ENCODE peak calls at places on chromosomes 12 and 14, in seven cellular contexts. J, X, A, T, Y, G and Z are unnamed samples.

GRCh38 chr12:70469221-70469820 is 103.2 kb downstream of the KCNMB4 start:
- DNase-seq in J (no peak), T (no peak), X (no peak), A (no peak), G (no peak), Y (no peak), Z (no peak)

GRCh38 chr12:74945771-74946198 is 263.9 kb downstream of the KCNC2 start:
- DNase-seq in T (no peak), J (no peak), G (no peak), A (no peak), X (no peak), Y (no peak), Z (no peak)

GRCh38 chr12:26389303-26389702 is 193.9 kb downstream of the SSPN start:
- DNase-seq in X (no peak), Y (no peak), J (no peak), G (no peak), A (no peak), T (no peak), Z (no peak)

GRCh38 chr12:119988440-119988787 is 622 bp upstream of the BICDL1 start:
- DNase-seq in A (no peak), G (peak), T (no peak), J (no peak), Y (no peak), X (no peak), Z (no peak)

GRCh38 chr12:92000587-92000986 is 145.1 kb downstream of the BTG1 start:
- DNase-seq in G (no peak), Y (no peak), T (no peak), A (no peak), X (no peak), J (no peak), Z (no peak)

GRCh38 chr12:47717046-47717442 is 8.2 kb downstream of the ENDOU start:
- DNase-seq in Y (no peak), G (no peak), A (no peak), T (no peak), X (no peak), J (no peak), Z (no peak)

GRCh38 chr14:25052385-25052784 is 2.4 kb upstream of the STXBP6 start:
- DNase-seq in Y (no peak), J (no peak), T (no peak), X (no peak), A (no peak), G (no peak), Z (no peak)

GRCh38 chr14:36502558-36503508 is 17.2 kb downstream of the NKX2-1 start:
- DNase-seq in J (no peak), Y (no peak), A (no peak), T (no peak), X (no peak), G (no peak), Z (no peak)

GRCh38 chr12:66044731-66045130 is 85.8 kb downstream of the LLPH start:
- DNase-seq in A (no peak), X (no peak), G (peak), T (no peak), J (no peak), Y (no peak), Z (no peak)

GRCh38 chr14:76904100-76904739 is 78.0 kb downstream of the LRRC74A start:
- DNase-seq in T (no peak), G (no peak), A (no peak), J (peak), Y (no peak), X (no peak), Z (no peak)

GRCh38 chr12:27319394-27319793 is 13.2 kb upstream of the BMAL2 start:
- DNase-seq in G (peak), X (no peak), T (no peak), J (no peak), Y (no peak), A (no peak), Z (no peak)

GRCh38 chr12:53518381-53518780 is 11.1 kb upstream of the NPFF start:
- DNase-seq in G (no peak), X (no peak), J (no peak), Y (no peak), T (no peak), A (no peak), Z (no peak)

GRCh38 chr12:6188954-6189353 is 11.2 kb upstream of the CD9 start:
- DNase-seq in Y (no peak), X (peak), T (no peak), A (no peak), G (no peak), J (no peak), Z (no peak)

GRCh38 chr12:49296034-49296835 is 1.3 kb downstream of the PRPH start:
- DNase-seq in G (peak), X (peak), T (peak), Y (no peak), J (peak), A (peak), Z (peak)

GRCh38 chr12:64147011-64147671 is 75.0 kb downstream of the KICS2 start:
- DNase-seq in G (no peak), T (peak), J (no peak), Y (no peak), A (no peak), X (no peak), Z (no peak)

GRCh38 chr12:108826115-108826806 is 31.1 kb downstream of the SSH1 start:
- DNase-seq in Y (no peak), J (peak), T (no peak), X (no peak), A (no peak), G (no peak), Z (peak)

GRCh38 chr14:90301580-90302181 is 30.1 kb downstream of the NRDE2 start:
- DNase-seq in Y (no peak), T (peak), X (peak), A (no peak), G (peak), J (no peak), Z (no peak)

GRCh38 chr14:37903561-37904191 is 304.0 kb upstream of the SSTR1 start:
- DNase-seq in A (no peak), Y (peak), G (peak), J (no peak), X (peak), T (peak), Z (peak)

GRCh38 chr12:51152953-51153352 is 20.0 kb downstream of the TFCP2 start:
- DNase-seq in G (no peak), A (no peak), X (no peak), Y (no peak), J (no peak), T (no peak), Z (no peak)

GRCh38 chr12:107122452-107122958 is 29.2 kb upstream of the CRY1 start:
- DNase-seq in Y (no peak), G (no peak), T (no peak), X (no peak), A (no peak), J (no peak), Z (no peak)

GRCh38 chr14:99879401-99880295 is 86.4 kb downstream of the EML1 start:
- DNase-seq in X (no peak), J (no peak), A (no peak), G (peak), T (no peak), Y (no peak), Z (no peak)

GRCh38 chr14:102517412-102518062 is 8.0 kb upstream of the ANKRD9 start:
- DNase-seq in A (no peak), J (no peak), Y (no peak), G (no peak), T (no peak), X (no peak), Z (no peak)

GRCh38 chr12:76879710-76880025 is 849 bp upstream of the CSRP2 start:
- DNase-seq in G (no peak), T (no peak), Y (no peak), J (no peak), X (no peak), A (peak), Z (no peak)

GRCh38 chr12:2095878-2096277 is 43.1 kb downstream of the CACNA1C start:
- DNase-seq in A (no peak), T (no peak), Y (no peak), X (no peak), J (no peak), G (no peak), Z (no peak)

GRCh38 chr12:52244615-52244994 is 11.6 kb downstream of the KRT7 start:
- DNase-seq in A (peak), Y (no peak), J (peak), X (no peak), G (no peak), T (peak), Z (no peak)

GRCh38 chr12:127785535-127785934 is 481.4 kb upstream of the TMEM132C start:
- DNase-seq in X (no peak), T (no peak), G (peak), A (no peak), J (no peak), Y (no peak), Z (no peak)

GRCh38 chr12:130909111-130909510 is 37.2 kb downstream of the RAN start:
- DNase-seq in T (no peak), X (no peak), Y (no peak), A (no peak), G (no peak), J (no peak), Z (no peak)

GRCh38 chr12:105253882-105254513 is 18.0 kb upstream of the APPL2 start:
- DNase-seq in A (no peak), T (no peak), X (no peak), Y (no peak), J (no peak), G (peak), Z (no peak)

GRCh38 chr12:78951746-78952532 is 87.4 kb downstream of the SYT1 start:
- DNase-seq in G (no peak), Y (no peak), T (no peak), A (no peak), J (no peak), X (no peak), Z (no peak)

GRCh38 chr12:62347922-62348650 is 87.9 kb downstream of the USP15 start:
- DNase-seq in X (no peak), A (no peak), T (no peak), Y (no peak), J (no peak), G (no peak), Z (no peak)

GRCh38 chr12:52524241-52524897 is 4.2 kb upstream of the KRT5 start:
- DNase-seq in Y (no peak), G (peak), A (no peak), T (no peak), X (no peak), J (peak), Z (no peak)

GRCh38 chr12:124440841-124441381 is 126.5 kb downstream of the NCOR2 start:
- DNase-seq in J (no peak), G (no peak), Y (no peak), X (no peak), T (no peak), A (no peak), Z (no peak)

GRCh38 chr12:6358886-6359285 is 16.5 kb downstream of the SCNN1A start:
- DNase-seq in A (no peak), J (no peak), Y (no peak), X (no peak), T (no peak), G (no peak), Z (no peak)

GRCh38 chr14:19902409-19902808 is 18.0 kb upstream of the OR4K5 start:
- DNase-seq in J (no peak), A (no peak), Y (no peak), T (no peak), G (no peak), X (no peak), Z (no peak)

DNA sequence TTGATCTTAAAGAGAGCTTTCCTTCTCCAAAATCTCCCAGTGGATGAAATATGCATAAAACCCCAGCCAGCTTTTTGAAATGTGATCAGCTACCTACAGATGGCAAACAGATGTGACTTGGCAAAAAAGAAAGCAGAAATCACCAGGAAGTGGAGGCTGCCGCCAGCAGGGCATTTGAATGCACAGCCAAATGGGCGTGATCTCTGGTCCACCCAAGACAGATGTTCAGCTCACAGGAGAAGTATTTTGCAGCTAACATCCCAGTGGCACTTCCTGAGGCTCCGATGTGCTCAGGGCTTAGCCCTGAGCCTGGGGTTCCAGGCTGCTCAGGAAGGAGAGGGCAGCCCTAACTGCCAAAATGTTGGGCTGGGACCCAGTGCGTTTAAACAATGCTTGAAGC is 78.2 kb downstream of the LGMN start:
- DNase-seq in Y (no peak), X (peak), G (no peak), A (no peak), J (no peak), T (peak), Z (no peak)
- TF ChIP-seq CTCF in Y (no peak), X (peak), G (peak), A (no peak), J (no peak), T (no peak), Z (peak)

GRCh38 chr12:41589878-41590277 is 401.8 kb downstream of the PDZRN4 start:
- DNase-seq in J (no peak), T (no peak), X (no peak), G (no peak), Y (no peak), A (no peak), Z (no peak)

GRCh38 chr12:41585784-41586183 is 397.7 kb downstream of the PDZRN4 start:
- DNase-seq in Y (no peak), J (no peak), T (no peak), A (no peak), X (no peak), G (no peak), Z (no peak)
- TF ChIP-seq CTCF in Y (no peak), J (no peak), T (no peak), A (no peak), X (no peak), G (no peak), Z (no peak)

GRCh38 chr12:323507-323906 is 60.9 kb upstream of the SLC6A13 start:
- DNase-seq in G (no peak), A (no peak), T (no peak), Y (no peak), X (no peak), J (no peak), Z (no peak)

GRCh38 chr12:319116-319515 is 56.5 kb upstream of the SLC6A13 start:
- DNase-seq in X (no peak), A (no peak), T (no peak), J (no peak), G (no peak), Y (no peak), Z (no peak)

GRCh38 chr12:325886-326285 is 63.2 kb downstream of the KDM5A start:
- DNase-seq in X (no peak), A (no peak), T (no peak), G (no peak), Y (no peak), J (no peak), Z (no peak)

DNA sequence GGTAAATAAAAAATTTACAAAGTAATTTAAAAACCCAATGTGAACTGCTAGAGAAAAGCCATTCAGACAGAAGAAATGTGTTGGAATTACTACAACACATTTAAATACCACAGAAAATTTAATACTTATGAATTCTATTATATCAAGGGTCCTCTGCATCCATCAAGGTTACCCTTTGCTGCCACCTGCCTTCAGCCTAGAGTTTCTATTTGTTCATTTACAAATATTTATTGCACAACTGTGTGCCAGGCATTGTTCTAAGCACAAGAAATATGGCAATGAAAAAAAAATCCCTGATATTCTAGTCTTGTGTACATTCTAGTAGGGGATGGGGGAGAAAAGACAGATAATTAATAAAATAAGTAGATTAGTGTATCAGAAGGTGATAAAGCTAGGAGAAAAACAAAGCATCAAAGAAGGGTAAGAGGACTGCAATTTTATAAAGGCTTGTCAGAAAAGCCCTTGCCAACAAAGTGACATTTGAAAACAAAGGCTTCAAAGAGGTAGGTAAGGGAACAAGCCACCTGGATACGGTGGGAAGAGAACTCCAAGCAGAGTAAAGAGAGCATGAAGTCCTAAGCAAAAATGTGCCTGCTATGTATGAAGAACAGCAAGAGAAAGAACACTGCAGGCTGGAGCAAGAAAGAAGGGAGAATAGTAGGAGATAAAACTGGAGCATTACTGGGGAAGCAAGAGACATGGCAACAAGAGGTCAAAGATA is 59.1 kb upstream of the SLC6A13 start:
- DNase-seq in A (no peak), J (no peak), X (peak), G (peak), T (no peak), Y (peak), Z (no peak)
- TF ChIP-seq CTCF in A (peak), J (no peak), X (peak), G (no peak), T (no peak), Y (no peak), Z (no peak)

GRCh38 chr14:28303248-28303647 is 463.3 kb upstream of the FOXG1 start:
- DNase-seq in J (no peak), G (peak), X (no peak), A (no peak), Y (no peak), T (no peak), Z (no peak)
- TF ChIP-seq CTCF in J (no peak), G (no peak), X (no peak), A (no peak), Y (no peak), T (no peak), Z (no peak)